ENCODE peak calls at places on chromosomes 7 and 10, in eight cellular contexts. B is left lung; S is GM23338; T is PC-3; L is mucosa of descending colon; G is stimulated activated naive CD8-positive, alpha-beta T cell treated with anti-CD3 and anti-CD28 coated beads, Interleukin-15, amount 100 ng/mL, for 72 hours; Y is right cardiac atrium; M is lower lobe of right lung. H is an unnamed sample.

GRCh38 chr7:134779741-134780065 is 269 bp downstream of the CALD1 start:
- ATAC-seq in B (peak), S (peak), T (peak), L (peak), G (no peak), Y (peak), M (peak), H (no peak)

GRCh38 chr7:29424984-29425309 is 138.7 kb upstream of the PRR15 start:
- ATAC-seq in B (no peak), S (no peak), T (no peak), L (peak), G (no peak), Y (no peak), M (no peak), H (no peak)

GRCh38 chr7:141045842-141046630 is 27.8 kb upstream of the TMEM178B start:
- ATAC-seq in B (no peak), S (no peak), T (no peak), L (no peak), G (no peak), Y (no peak), M (no peak), H (no peak)

GRCh38 chr7:81725496-81726117 is 44.2 kb downstream of the HGF start:
- ATAC-seq in B (no peak), S (no peak), T (peak), L (no peak), G (no peak), Y (no peak), M (no peak), H (no peak)

GRCh38 chr10:49538381-49539319 is at the start of gene ERCC6:
- ATAC-seq in B (peak), S (peak), T (peak), L (peak), G (peak), Y (peak), M (peak), H (peak)

GRCh38 chr7:130485734-130486113 is 6.2 kb upstream of the MEST start:
- ATAC-seq in B (no peak), S (peak), T (no peak), L (no peak), G (peak), Y (no peak), M (no peak), H (no peak)

GRCh38 chr10:45557275-45557905 is 115.2 kb downstream of the ZFAND4 start:
- ATAC-seq in B (peak), S (peak), T (no peak), L (peak), G (peak), Y (peak), M (peak), H (peak)

GRCh38 chr7:55423277-55423711 is 58.2 kb downstream of the LANCL2 start:
- ATAC-seq in B (no peak), S (peak), T (peak), L (no peak), G (no peak), Y (no peak), M (no peak), H (no peak)

GRCh38 chr10:42475168-42476098 is 162.9 kb downstream of the ZNF33B start:
- ATAC-seq in B (peak), S (no peak), T (peak), L (no peak), G (peak), Y (peak), M (peak), H (no peak)

GRCh38 chr7:159060440-159060839 is 84.2 kb downstream of the VIPR2 start:
- ATAC-seq in B (no peak), S (no peak), T (no peak), L (no peak), G (peak), Y (no peak), M (no peak), H (peak)

GRCh38 chr10:119116326-119116951 is 12.5 kb downstream of the DENND10 start:
- ATAC-seq in B (no peak), S (no peak), T (no peak), L (no peak), G (no peak), Y (no peak), M (no peak), H (no peak)

GRCh38 chr10:58358314-58358933 is 23.6 kb downstream of the UBE2D1 start:
- ATAC-seq in B (no peak), S (no peak), T (no peak), L (peak), G (no peak), Y (no peak), M (no peak), H (no peak)

GRCh38 chr7:132453825-132454224 is 122.4 kb downstream of the PLXNA4 start:
- ATAC-seq in B (no peak), S (no peak), T (no peak), L (no peak), G (peak), Y (no peak), M (no peak), H (peak)

GRCh38 chr10:44316187-44316921 is 68.5 kb downstream of the CXCL12 start:
- ATAC-seq in B (no peak), S (peak), T (no peak), L (peak), G (peak), Y (peak), M (peak), H (peak)

GRCh38 chr7:16743207-16743606 is 10.3 kb upstream of the TSPAN13 start:
- ATAC-seq in B (no peak), S (no peak), T (peak), L (no peak), G (no peak), Y (no peak), M (no peak), H (no peak)

GRCh38 chr7:41466760-41467384 is 236.0 kb downstream of the INHBA start:
- ATAC-seq in B (peak), S (no peak), T (no peak), L (no peak), G (no peak), Y (no peak), M (peak), H (no peak)

GRCh38 chr7:105118612-105119600 is 104.9 kb downstream of the KMT2E start:
- ATAC-seq in B (no peak), S (peak), T (peak), L (peak), G (peak), Y (peak), M (no peak), H (no peak)

GRCh38 chr10:125555267-125555666 is 127.7 kb downstream of the TEX36 start:
- ATAC-seq in B (no peak), S (peak), T (no peak), L (no peak), G (no peak), Y (no peak), M (no peak), H (no peak)

GRCh38 chr7:31066516-31067130 is 14.5 kb downstream of the ADCYAP1R1 start:
- ATAC-seq in B (no peak), S (no peak), T (no peak), L (no peak), G (no peak), Y (no peak), M (no peak), H (no peak)

GRCh38 chr7:71753959-71754652 is 622.2 kb downstream of the GALNT17 start:
- ATAC-seq in B (no peak), S (no peak), T (no peak), L (no peak), G (no peak), Y (no peak), M (no peak), H (no peak)

GRCh38 chr10:96756111-96756903 is 36.0 kb upstream of the PIK3AP1 start:
- ATAC-seq in B (no peak), S (no peak), T (no peak), L (no peak), G (no peak), Y (no peak), M (no peak), H (no peak)

GRCh38 chr10:50554995-50555568 is 68.7 kb downstream of the SGMS1 start:
- ATAC-seq in B (no peak), S (peak), T (peak), L (peak), G (no peak), Y (peak), M (no peak), H (no peak)

GRCh38 chr7:50782376-50783208 is at the start of gene GRB10:
- ATAC-seq in B (peak), S (peak), T (peak), L (peak), G (peak), Y (peak), M (peak), H (peak)

GRCh38 chr10:71253981-71254818 is 41.8 kb downstream of the UNC5B start:
- ATAC-seq in B (no peak), S (peak), T (no peak), L (no peak), G (peak), Y (no peak), M (no peak), H (no peak)

GRCh38 chr10:30489291-30489823 is 55.4 kb downstream of the MAP3K8 start:
- ATAC-seq in B (no peak), S (peak), T (no peak), L (no peak), G (no peak), Y (no peak), M (no peak), H (no peak)

GRCh38 chr10:48577158-48577557 is 27.7 kb downstream of the ARHGAP22 start:
- ATAC-seq in B (peak), S (no peak), T (no peak), L (peak), G (no peak), Y (no peak), M (peak), H (no peak)

GRCh38 chr7:132464740-132465139 is 111.5 kb downstream of the PLXNA4 start:
- ATAC-seq in B (no peak), S (no peak), T (peak), L (no peak), G (no peak), Y (peak), M (no peak), H (no peak)

GRCh38 chr7:14219125-14219524 is 229.7 kb upstream of the ETV1 start:
- ATAC-seq in B (no peak), S (no peak), T (no peak), L (peak), G (no peak), Y (peak), M (no peak), H (no peak)

GRCh38 chr7:69283421-69283820 is 314.9 kb upstream of the AUTS2 start:
- ATAC-seq in B (peak), S (no peak), T (no peak), L (no peak), G (no peak), Y (peak), M (no peak), H (no peak)

GRCh38 chr10:56351909-56352630 is 9.0 kb downstream of the ZWINT start:
- ATAC-seq in B (no peak), S (peak), T (peak), L (no peak), G (no peak), Y (no peak), M (no peak), H (no peak)